ENCODE peak calls at places on chromosome 21, in six cellular contexts. E, P, H, W, A and G are unnamed samples. For H3K4me1, the result is how much of the 10 kb centered on the place peaks cover.

GRCh38 chr21:29718081-29718815 is 221.5 kb downstream of the GRIK1 start:
- DNase-seq in W (no peak), E (no peak), H (no peak), P (no peak), A (no peak), G (no peak)

GRCh38 chr21:38903578-38904193 is 98.0 kb downstream of the ETS2 start:
- DNase-seq in A (no peak), W (no peak), P (no peak), E (no peak), H (no peak), G (peak)

GRCh38 chr21:18041012-18041411 is 203.6 kb upstream of the CHODL start:
- DNase-seq in H (no peak), P (no peak), W (no peak), A (no peak), E (no peak), G (no peak)

GRCh38 chr21:31733521-31734149 is 1.7 kb upstream of the SCAF4 start:
- DNase-seq in E (no peak), A (no peak), W (no peak), H (no peak), P (no peak), G (no peak)

GRCh38 chr21:38323721-38324591 is 67.2 kb downstream of the KCNJ15 start:
- DNase-seq in A (no peak), H (no peak), W (no peak), E (no peak), P (no peak), G (no peak)

GRCh38 chr21:25571726-25572121 is 35.6 kb downstream of the MRPL39 start:
- DNase-seq in W (no peak), A (no peak), P (no peak), H (no peak), E (no peak), G (no peak)

GRCh38 chr21:45470087-45470515 is 65.1 kb downstream of the COL18A1 start:
- DNase-seq in E (no peak), P (no peak), A (no peak), W (no peak), H (no peak), G (no peak)

GRCh38 chr21:31282095-31282709 is 61.9 kb downstream of the TIAM1 start:
- DNase-seq in H (no peak), A (peak), W (peak), P (no peak), E (no peak), G (no peak)

GRCh38 chr21:46317710-46318463 is 5.8 kb downstream of the C21orf58 start:
- DNase-seq in P (no peak), A (peak), H (no peak), W (no peak), E (no peak), G (no peak)

GRCh38 chr21:33039542-33039941 is 13.8 kb downstream of the OLIG2 start:
- DNase-seq in P (no peak), A (no peak), H (no peak), W (no peak), E (no peak), G (no peak)

GRCh38 chr21:27804515-27804914 is 837.6 kb upstream of the ADAMTS5 start:
- DNase-seq in P (no peak), W (no peak), A (peak), E (no peak), H (no peak), G (no peak)

GRCh38 chr21:38402795-38403194 is 95.5 kb downstream of the ERG start:
- DNase-seq in A (no peak), E (no peak), H (no peak), W (no peak), P (no peak), G (no peak)

GRCh38 chr21:38920631-38921398 is 115.1 kb downstream of the ETS2 start:
- DNase-seq in H (no peak), W (no peak), A (no peak), E (peak), P (no peak), G (no peak)

GRCh38 chr21:26966360-26966977 is 419 bp downstream of the ADAMTS5 start:
- DNase-seq in H (no peak), A (peak), P (no peak), W (no peak), E (no peak), G (peak)

GRCh38 chr21:33362044-33362555 is 37.3 kb downstream of the IFNAR1 start:
- DNase-seq in H (no peak), E (no peak), P (no peak), A (no peak), W (no peak), G (no peak)

GRCh38 chr21:29627905-29628304 is 311.9 kb downstream of the GRIK1 start:
- DNase-seq in A (no peak), E (no peak), H (no peak), P (no peak), W (no peak), G (no peak)

GRCh38 chr21:29230541-29231275 is 68.0 kb upstream of the BACH1 start:
- DNase-seq in A (no peak), E (no peak), H (no peak), P (no peak), W (no peak), G (no peak)

GRCh38 chr21:33747420-33747819 is 105.1 kb downstream of the ITSN1 start:
- DNase-seq in W (no peak), H (no peak), A (no peak), P (no peak), E (no peak), G (no peak)

GRCh38 chr21:31347435-31348032 is 3.5 kb upstream of the TIAM1 start:
- DNase-seq in E (no peak), A (no peak), H (no peak), W (no peak), P (no peak), G (no peak)

GRCh38 chr21:25329227-25329626 is 278.1 kb downstream of the MRPL39 start:
- DNase-seq in A (no peak), W (no peak), H (no peak), P (no peak), E (no peak), G (no peak)

GRCh38 chr21:39373634-39374033 is 24.7 kb upstream of the HMGN1 start:
- DNase-seq in P (no peak), E (no peak), W (no peak), H (no peak), A (no peak), G (no peak)

GRCh38 chr21:26655466-26655865 is 82.4 kb upstream of the CYYR1 start:
- DNase-seq in W (no peak), P (no peak), A (no peak), H (no peak), E (no peak), G (no peak)

GRCh38 chr21:46322351-46323226 is 1.1 kb downstream of the C21orf58 start:
- DNase-seq in P (peak), A (no peak), W (no peak), H (no peak), E (no peak), G (peak)

GRCh38 chr21:28439852-28440251 is 552.8 kb downstream of the LTN1 start:
- DNase-seq in E (no peak), P (no peak), W (no peak), A (no peak), H (no peak), G (no peak)

GRCh38 chr21:22575165-22575584 is 1577.0 kb downstream of the NCAM2 start:
- DNase-seq in P (no peak), A (no peak), W (no peak), E (no peak), H (no peak), G (no peak)

GRCh38 chr21:29224006-29224405 is 74.7 kb upstream of the BACH1 start:
- DNase-seq in E (no peak), H (no peak), P (no peak), A (no peak), W (no peak), G (no peak)

GRCh38 chr21:26751305-26751704 is 93.9 kb downstream of the ADAMTS1 start:
- DNase-seq in E (no peak), W (no peak), P (no peak), H (no peak), A (no peak), G (no peak)

GRCh38 chr21:44337428-44337827 is 1.8 kb downstream of the CFAP410 start:
- DNase-seq in E (no peak), P (no peak), A (no peak), W (no peak), H (no peak), G (no peak)

GRCh38 chr21:26116456-26117011 is 54.0 kb downstream of the APP start:
- DNase-seq in W (no peak), A (no peak), P (no peak), E (no peak), H (no peak), G (no peak)

GRCh38 chr21:44736291-44737004 is 25.1 kb upstream of the TSPEAR start:
- DNase-seq in P (no peak), H (no peak), A (no peak), W (no peak), E (no peak), G (peak)

GRCh38 chr21:43864806-43865470 is at the start of gene AGPAT3:
- DNase-seq in W (no peak), A (peak), E (no peak), H (no peak), P (no peak), G (peak)

GRCh38 chr21:44897326-44898010 is 23.2 kb downstream of the ITGB2 start:
- DNase-seq in W (no peak), E (no peak), H (no peak), P (no peak), A (peak), G (no peak)

DNA sequence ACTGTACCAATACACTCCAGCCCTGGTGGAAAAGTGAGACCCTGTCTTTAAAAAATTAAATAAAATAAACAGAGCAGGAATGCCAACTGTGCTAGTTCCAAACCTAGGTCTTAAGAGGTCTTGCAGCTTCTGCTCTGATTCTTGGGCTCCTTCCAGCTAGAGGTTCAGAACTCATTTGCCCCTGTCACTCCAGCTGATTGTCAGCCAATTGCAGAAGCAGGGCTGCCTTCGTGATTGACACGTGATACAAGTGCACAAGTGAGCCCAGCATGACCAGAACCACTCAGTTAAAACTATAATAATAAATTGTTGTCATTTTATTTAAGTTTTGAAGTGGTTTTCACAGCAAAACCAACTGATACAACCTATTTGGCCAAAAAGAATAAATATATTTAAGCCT is 298.4 kb downstream of the USP25 start:
- DNase-seq in W (no peak), H (no peak), E (no peak), P (no peak), A (no peak), G (no peak)
- H3K4me1 ChIP-seq in W (under half), H (under half), E (under half), P (under half), A (under half), G (under half)

GRCh38 chr21:42711667-42712066 is 58.2 kb downstream of the PDE9A start:
- DNase-seq in P (no peak), H (no peak), A (no peak), E (no peak), W (no peak), G (no peak)
- TF ChIP-seq POLR2A in P (no peak), H (no peak), A (no peak), E (no peak), W (no peak), G (peak)

GRCh38 chr21:34882719-34883131 is 166.4 kb downstream of the RUNX1 start:
- DNase-seq in E (no peak), P (no peak), A (no peak), H (no peak), W (no peak), G (no peak)

GRCh38 chr21:34883501-34884271 is 165.4 kb downstream of the RUNX1 start:
- DNase-seq in H (no peak), W (no peak), A (no peak), E (no peak), P (no peak), G (no peak)

GRCh38 chr21:34880401-34880800 is 168.7 kb downstream of the RUNX1 start:
- DNase-seq in E (no peak), A (no peak), H (no peak), P (no peak), W (no peak), G (no peak)

GRCh38 chr21:34881421-34881820 is 167.7 kb downstream of the RUNX1 start:
- DNase-seq in W (no peak), H (no peak), A (no peak), E (no peak), P (no peak), G (no peak)

DNA sequence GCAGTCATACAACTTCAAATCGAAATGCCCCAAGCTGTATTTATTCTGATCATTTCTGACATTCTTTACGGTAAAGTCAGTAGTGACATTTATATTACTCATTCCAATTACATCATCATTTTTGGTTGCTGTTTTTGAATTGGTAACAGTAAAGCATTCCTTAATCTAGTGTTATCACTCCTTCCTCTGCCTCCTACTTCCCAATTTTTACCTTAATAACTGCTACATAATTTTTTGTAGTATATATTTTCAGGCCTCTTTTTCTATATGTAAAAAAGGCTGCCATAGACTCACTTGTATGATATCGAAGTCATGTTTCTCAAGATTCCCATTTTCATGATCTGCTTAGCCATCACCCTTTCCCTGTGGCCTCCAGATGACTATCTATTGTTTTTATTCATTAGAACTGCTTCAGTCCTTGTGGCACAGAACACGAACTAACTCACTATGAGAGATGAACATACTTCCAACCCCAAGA is 167.2 kb downstream of the RUNX1 start:
- DNase-seq in E (no peak), P (no peak), W (no peak), A (no peak), H (no peak), G (no peak)
- H3K4me1 ChIP-seq in E (under half), P (under half), W (half or more), A (under half), H (under half), G (under half)

DNA sequence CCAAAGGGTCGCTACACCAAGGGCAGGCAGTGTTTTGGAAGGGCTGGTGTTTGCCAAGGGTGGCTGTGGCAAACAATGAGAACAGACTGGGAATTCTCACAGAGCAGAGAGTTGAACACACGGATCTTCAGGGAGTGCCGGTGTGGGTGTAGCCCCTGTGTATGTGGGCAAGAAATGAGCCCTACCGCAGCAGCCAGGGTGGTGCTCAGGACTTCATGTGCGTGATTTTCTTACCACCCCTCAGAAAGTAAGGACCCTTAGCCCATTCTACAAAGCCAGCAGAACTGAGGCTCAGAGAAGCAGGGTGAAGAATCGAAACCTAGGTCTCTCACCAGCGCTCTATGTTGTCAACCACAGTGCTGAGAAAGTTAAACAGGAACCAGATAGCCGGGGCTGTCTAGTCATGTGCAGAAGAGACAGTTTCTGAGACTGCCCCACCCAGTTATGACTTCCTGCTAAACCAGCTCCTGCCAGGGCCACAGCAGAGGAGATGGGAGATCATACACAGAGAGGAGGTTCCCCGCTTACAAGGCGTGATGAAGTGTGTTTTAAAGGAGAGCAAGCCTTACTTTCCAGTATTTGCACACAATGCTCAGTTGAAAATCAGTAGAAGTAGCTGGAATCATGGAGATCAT is 21.9 kb upstream of the MORC3 start:
- DNase-seq in E (no peak), P (peak), A (peak), H (peak), W (no peak), G (no peak)
- TF ChIP-seq POLR2A in E (no peak), P (no peak), A (no peak), H (no peak), W (no peak), G (peak)

GRCh38 chr21:41580758-41581554 is 73.0 kb upstream of the TMPRSS2 start:
- DNase-seq in A (no peak), P (no peak), W (no peak), E (no peak), H (no peak), G (no peak)

GRCh38 chr21:41581592-41582228 is 73.8 kb upstream of the TMPRSS2 start:
- DNase-seq in W (no peak), E (no peak), A (no peak), H (no peak), P (no peak), G (no peak)

GRCh38 chr21:41582866-41583265 is 74.9 kb upstream of the TMPRSS2 start:
- DNase-seq in A (no peak), W (no peak), H (no peak), P (no peak), E (no peak), G (no peak)

GRCh38 chr21:41583274-41583790 is 75.4 kb upstream of the TMPRSS2 start:
- DNase-seq in A (no peak), E (no peak), W (no peak), P (no peak), H (peak), G (peak)

DNA sequence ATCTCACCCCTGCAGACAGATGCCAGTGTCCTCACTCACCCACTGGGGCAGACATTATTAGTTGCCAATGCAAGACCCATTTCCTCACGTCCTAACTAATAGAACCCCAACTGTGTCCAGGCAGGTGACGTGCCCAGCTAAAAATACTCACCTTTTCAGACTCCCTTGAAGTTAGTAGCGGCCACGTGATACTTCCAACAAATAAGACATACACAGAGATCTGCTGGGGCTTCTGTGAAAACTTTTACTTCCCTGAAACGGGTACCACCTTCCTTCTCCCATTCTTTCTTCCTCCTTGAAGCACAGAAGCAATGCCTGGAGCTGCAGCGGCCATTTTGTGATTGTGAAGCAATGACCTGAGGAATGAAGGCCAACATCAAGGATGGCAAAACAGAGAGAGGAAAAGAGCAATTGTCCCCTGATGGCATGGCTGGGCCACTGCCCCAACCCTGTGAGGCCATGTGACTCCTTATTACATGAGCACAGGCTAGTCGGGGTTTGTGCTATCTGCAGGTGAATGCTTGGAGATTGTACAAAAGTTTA is 74.4 kb upstream of the TMPRSS2 start:
- DNase-seq in A (no peak), P (no peak), E (no peak), W (no peak), H (no peak), G (no peak)
- H3K4me1 ChIP-seq in A (under half), P (under half), E (under half), W (under half), H (under half), G (under half)

GRCh38 chr21:14753069-14753465 is 207.0 kb upstream of the SAMSN1 start:
- DNase-seq in P (no peak), H (no peak), A (no peak), E (no peak), W (no peak), G (no peak)
- TF ChIP-seq POLR2A in P (no peak), H (no peak), A (no peak), E (no peak), W (no peak), G (no peak)

GRCh38 chr21:35338881-35339632 is 290.0 kb upstream of the RUNX1 start:
- DNase-seq in W (no peak), H (no peak), A (no peak), P (no peak), E (no peak), G (no peak)

GRCh38 chr21:35337573-35337972 is 288.5 kb upstream of the RUNX1 start:
- DNase-seq in E (no peak), P (no peak), W (no peak), H (no peak), A (no peak), G (no peak)

GRCh38 chr21:35336534-35336933 is 287.4 kb upstream of the RUNX1 start:
- DNase-seq in A (no peak), W (no peak), P (no peak), E (no peak), H (no peak), G (no peak)

GRCh38 chr21:35340273-35340672 is 291.2 kb upstream of the RUNX1 start:
- DNase-seq in W (peak), A (no peak), E (no peak), H (no peak), P (no peak), G (peak)

GRCh38 chr21:35338281-35338680 is 289.2 kb upstream of the RUNX1 start:
- DNase-seq in E (no peak), P (no peak), A (no peak), W (no peak), H (no peak), G (no peak)
- H3K4me1 ChIP-seq in E (under half), P (under half), A (under half), W (under half), H (under half), G (under half)